ENCODE peak calls at places on chromosomes 5 and 9, in eight cellular contexts. U is cardiac fibroblast; N is amygdala; B is type B pancreatic cell; S is HepG2; K is heart left ventricle; C is HT1080; V is stimulated activated CD4-positive, alpha-beta T cell treated with anti-CD3 and anti-CD28 coated beads, TNF-alpha, amount 100 ng/mL, for 24 hours. Y is an unnamed sample.

GRCh38 chr5:497090-497489 is 27.2 kb downstream of the SLC9A3 start:
- DNase-seq in U (no peak), N (no peak), B (no peak), S (no peak), K (no peak), C (no peak), V (no peak), Y (no peak)

GRCh38 chr9:72675586-72675985 is 154.2 kb downstream of the TMC1 start:
- DNase-seq in U (peak), N (no peak), B (no peak), S (no peak), K (no peak), C (peak), V (no peak), Y (no peak)

GRCh38 chr9:134101623-134102149 is 33.9 kb upstream of the BRD3 start:
- DNase-seq in U (no peak), N (no peak), B (no peak), S (no peak), K (no peak), C (no peak), V (no peak), Y (no peak)

GRCh38 chr5:91194861-91195460 is 188.2 kb downstream of the ARRDC3 start:
- DNase-seq in U (no peak), N (no peak), B (no peak), S (no peak), K (no peak), C (no peak), V (no peak), Y (no peak)

GRCh38 chr5:158978061-158978745 is 121.5 kb downstream of the EBF1 start:
- DNase-seq in U (peak), N (no peak), B (no peak), S (no peak), K (no peak), C (no peak), V (no peak), Y (no peak)

GRCh38 chr9:129395633-129396364 is 217.7 kb upstream of the IER5L start:
- DNase-seq in U (no peak), N (no peak), B (no peak), S (no peak), K (no peak), C (no peak), V (no peak), Y (no peak)

GRCh38 chr5:157548513-157549282 is 26.9 kb downstream of the ADAM19 start:
- DNase-seq in U (peak), N (no peak), B (no peak), S (no peak), K (no peak), C (peak), V (no peak), Y (no peak)

GRCh38 chr9:37963936-37964739 is 60.2 kb upstream of the SLC25A51 start:
- DNase-seq in U (peak), N (peak), B (no peak), S (peak), K (no peak), C (peak), V (no peak), Y (no peak)

GRCh38 chr9:113373676-113374392 is 3.0 kb downstream of the HDHD3 start:
- DNase-seq in U (no peak), N (no peak), B (no peak), S (no peak), K (no peak), C (no peak), V (no peak), Y (no peak)

GRCh38 chr9:104386425-104387069 is 117.5 kb upstream of the OR13F1 start:
- DNase-seq in U (peak), N (no peak), B (no peak), S (peak), K (no peak), C (peak), V (no peak), Y (no peak)

GRCh38 chr9:120931278-120932085 is 4.9 kb upstream of the TRAF1 start:
- DNase-seq in U (peak), N (no peak), B (no peak), S (no peak), K (peak), C (peak), V (no peak), Y (peak)

GRCh38 chr5:132777209-132778069 is at the start of gene SEPTIN8:
- DNase-seq in U (peak), N (peak), B (no peak), S (no peak), K (peak), C (no peak), V (no peak), Y (peak)

GRCh38 chr5:132816554-132816953 is 3.5 kb downstream of the SOWAHA start:
- DNase-seq in U (no peak), N (no peak), B (no peak), S (no peak), K (no peak), C (no peak), V (no peak), Y (no peak)

GRCh38 chr9:18482371-18482770 is 8.4 kb downstream of the ADAMTSL1 start:
- DNase-seq in U (no peak), N (no peak), B (no peak), S (no peak), K (no peak), C (no peak), V (no peak), Y (no peak)

GRCh38 chr5:179763215-179763945 is 30.4 kb upstream of the LTC4S start:
- DNase-seq in U (peak), N (peak), B (no peak), S (peak), K (peak), C (peak), V (peak), Y (peak)

GRCh38 chr5:95863383-95863757 is 40.8 kb upstream of the GLRX start:
- DNase-seq in U (peak), N (no peak), B (no peak), S (peak), K (no peak), C (no peak), V (no peak), Y (no peak)

GRCh38 chr5:56838409-56839039 is 23.2 kb downstream of the MAP3K1 start:
- DNase-seq in U (peak), N (no peak), B (no peak), S (peak), K (no peak), C (peak), V (no peak), Y (no peak)

GRCh38 chr5:33068786-33069185 is 357.7 kb downstream of the NPR3 start:
- DNase-seq in U (peak), N (no peak), B (no peak), S (no peak), K (no peak), C (peak), V (no peak), Y (no peak)

GRCh38 chr9:114070188-114071103 is 7.7 kb downstream of the AMBP start:
- DNase-seq in U (no peak), N (no peak), B (no peak), S (no peak), K (no peak), C (no peak), V (no peak), Y (no peak)

GRCh38 chr9:14542071-14542470 is 151.2 kb downstream of the ZDHHC21 start:
- DNase-seq in U (no peak), N (no peak), B (no peak), S (no peak), K (no peak), C (no peak), V (no peak), Y (no peak)

GRCh38 chr9:116992870-116993269 is 305.8 kb downstream of the TRIM32 start:
- DNase-seq in U (no peak), N (no peak), B (no peak), S (no peak), K (no peak), C (no peak), V (no peak), Y (no peak)

Y was measured in naive thymus-derived CD4-positive, alpha-beta T cell.